ENCODE peak calls at places on chromosomes 12 and 14, in four cellular contexts. Q is HepG2, U is SK-N-SH, B is HCT116. M is an unnamed sample. For H3K4me1, the result is how much of the 10 kb centered on the place peaks cover.

GRCh38 chr12:103503546-103504480 is 8.0 kb upstream of the C12orf42 start:
- DNase-seq in Q (peak), U (peak), B (peak), M (peak)

GRCh38 chr14:68655961-68656360 is 136.9 kb downstream of the ZFP36L1 start:
- DNase-seq in Q (peak), U (peak), B (peak), M (no peak)

GRCh38 chr12:114770323-114770722 is 86.3 kb upstream of the TBX3 start:
- DNase-seq in Q (peak), U (no peak), B (no peak), M (no peak)

GRCh38 chr12:121791671-121792496 is 1.6 kb downstream of the RHOF start:
- DNase-seq in Q (peak), U (no peak), B (no peak), M (no peak)

GRCh38 chr12:110906088-110906487 is 14.3 kb downstream of the MYL2 start:
- DNase-seq in Q (no peak), U (no peak), B (no peak), M (no peak)

GRCh38 chr12:122990561-122990960 is 10.1 kb downstream of the ARL6IP4 start:
- DNase-seq in Q (no peak), U (no peak), B (no peak), M (no peak)

GRCh38 chr14:57656853-57657252 is 163.2 kb upstream of the CCDC198 start:
- DNase-seq in Q (no peak), U (no peak), B (no peak), M (no peak)

GRCh38 chr12:98371419-98371818 is 144.0 kb upstream of the TMPO start:
- DNase-seq in Q (no peak), U (no peak), B (no peak), M (no peak)

GRCh38 chr12:11695321-11695720 is 45.8 kb downstream of the ETV6 start:
- DNase-seq in Q (no peak), U (no peak), B (no peak), M (no peak)

GRCh38 chr12:6295187-6295811 is 15.2 kb upstream of the PLEKHG6 start:
- DNase-seq in Q (peak), U (peak), B (peak), M (peak)
- TF ChIP-seq YY1 in Q (no peak), U (no peak), B (no peak), M (no peak)

DNA sequence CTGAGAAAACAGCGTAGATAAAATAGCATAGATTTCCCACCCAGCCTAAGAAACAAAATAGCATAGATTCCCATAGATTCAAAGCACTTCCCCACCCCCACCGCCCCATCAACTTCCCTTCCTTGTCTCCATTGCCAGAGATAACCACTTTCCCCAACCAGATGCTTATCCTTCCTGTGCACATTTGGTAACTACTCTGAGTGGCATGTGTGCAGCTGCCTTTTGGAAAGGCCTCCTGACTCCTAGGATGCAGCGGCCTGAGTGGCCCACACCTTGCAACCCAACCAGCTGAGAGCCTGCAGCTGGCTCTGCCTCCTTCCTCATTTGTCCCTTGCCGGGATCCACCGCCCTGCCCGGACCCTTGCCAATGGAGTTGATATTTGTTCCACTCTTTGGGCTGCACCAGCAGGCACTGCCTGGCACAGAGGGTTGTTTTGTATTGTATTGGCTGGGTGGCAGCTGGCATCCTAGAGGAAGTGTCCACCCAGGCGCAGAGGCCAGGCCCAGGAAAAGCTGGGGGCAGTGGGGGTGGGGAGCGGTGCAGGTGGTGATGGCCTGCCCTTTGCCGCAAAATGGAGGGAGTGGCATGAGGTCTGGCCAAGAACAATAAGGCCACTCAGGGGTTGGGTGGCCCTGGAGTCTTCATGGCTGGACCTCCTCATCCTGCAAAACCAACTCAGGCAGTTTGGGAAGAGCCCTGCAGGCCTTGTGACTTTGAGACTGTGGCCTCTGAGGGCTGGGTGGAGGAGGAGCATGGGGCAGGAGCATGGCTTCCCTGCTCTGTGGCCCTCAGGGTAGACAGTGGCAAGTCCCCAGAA is 4.9 kb downstream of the SLC48A1 start:
- DNase-seq in Q (no peak), U (peak), B (no peak), M (no peak)
- H3K4me1 ChIP-seq in Q (under half), U (under half), B (under half), M (under half)

GRCh38 chr12:119178544-119179334 is at the start of gene HSPB8:
- DNase-seq in Q (peak), U (peak), B (peak), M (peak)
- TF ChIP-seq YY1 in Q (no peak), U (no peak), B (no peak), M (no peak)

DNA sequence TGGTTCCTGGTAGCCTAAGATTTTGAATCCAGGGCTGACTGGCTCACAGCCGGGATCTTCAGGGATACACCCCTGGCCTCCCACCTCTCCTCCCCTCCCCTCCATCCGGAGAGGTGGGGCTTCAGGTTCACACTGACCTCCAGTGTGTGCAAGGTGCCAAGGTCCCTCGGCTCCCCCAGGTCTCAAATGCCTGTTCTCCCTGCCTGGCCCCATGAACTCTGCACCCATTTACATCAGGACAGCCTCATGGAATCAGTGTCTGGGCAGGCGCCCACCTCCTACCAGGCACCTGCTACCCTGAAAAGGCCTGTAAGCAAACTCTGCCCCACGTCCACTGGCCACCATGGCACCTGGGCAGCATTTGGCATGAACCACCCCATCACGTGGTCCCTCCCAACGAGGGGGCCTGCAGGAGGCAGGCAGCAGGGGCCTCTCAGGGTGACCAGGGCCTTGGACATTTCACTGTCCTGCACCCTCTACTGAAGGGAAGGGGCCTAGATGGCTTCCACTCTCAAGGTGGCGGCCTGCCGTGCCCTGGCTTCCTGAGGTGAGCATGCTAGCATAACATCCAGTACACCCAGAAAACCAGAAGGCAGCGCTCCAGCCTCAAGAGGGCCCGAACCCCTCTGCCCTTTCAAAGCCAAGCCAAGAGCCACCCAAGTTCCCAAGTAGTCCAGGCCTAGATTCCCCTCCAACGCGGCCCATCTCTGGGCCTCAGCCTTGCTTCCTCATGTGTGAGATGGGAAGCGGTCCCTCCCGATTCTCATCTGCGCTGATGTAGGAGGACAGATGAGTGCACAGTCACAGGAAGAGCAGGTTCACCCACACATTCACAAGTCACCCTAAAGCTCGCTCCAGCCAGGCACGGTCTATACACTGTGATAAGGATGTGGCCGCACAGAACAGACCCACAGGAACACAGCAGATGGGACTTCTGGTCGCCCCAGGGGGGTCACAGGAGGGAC is 37.3 kb downstream of the CCDC85C start:
- DNase-seq in Q (peak), U (no peak), B (no peak), M (no peak)
- H3K4me1 ChIP-seq in Q (half or more), U (half or more), B (under half), M (under half)

GRCh38 chr12:16504200-16504599 is 101.8 kb downstream of the LMO3 start:
- DNase-seq in Q (no peak), U (no peak), B (no peak), M (no peak)

GRCh38 chr12:16495196-16495595 is 110.8 kb downstream of the LMO3 start:
- DNase-seq in Q (no peak), U (no peak), B (no peak), M (no peak)

GRCh38 chr12:16499617-16500016 is 106.3 kb downstream of the LMO3 start:
- DNase-seq in Q (no peak), U (no peak), B (no peak), M (no peak)
- TF ChIP-seq YY1 in Q (no peak), U (no peak), B (no peak), M (no peak)

DNA sequence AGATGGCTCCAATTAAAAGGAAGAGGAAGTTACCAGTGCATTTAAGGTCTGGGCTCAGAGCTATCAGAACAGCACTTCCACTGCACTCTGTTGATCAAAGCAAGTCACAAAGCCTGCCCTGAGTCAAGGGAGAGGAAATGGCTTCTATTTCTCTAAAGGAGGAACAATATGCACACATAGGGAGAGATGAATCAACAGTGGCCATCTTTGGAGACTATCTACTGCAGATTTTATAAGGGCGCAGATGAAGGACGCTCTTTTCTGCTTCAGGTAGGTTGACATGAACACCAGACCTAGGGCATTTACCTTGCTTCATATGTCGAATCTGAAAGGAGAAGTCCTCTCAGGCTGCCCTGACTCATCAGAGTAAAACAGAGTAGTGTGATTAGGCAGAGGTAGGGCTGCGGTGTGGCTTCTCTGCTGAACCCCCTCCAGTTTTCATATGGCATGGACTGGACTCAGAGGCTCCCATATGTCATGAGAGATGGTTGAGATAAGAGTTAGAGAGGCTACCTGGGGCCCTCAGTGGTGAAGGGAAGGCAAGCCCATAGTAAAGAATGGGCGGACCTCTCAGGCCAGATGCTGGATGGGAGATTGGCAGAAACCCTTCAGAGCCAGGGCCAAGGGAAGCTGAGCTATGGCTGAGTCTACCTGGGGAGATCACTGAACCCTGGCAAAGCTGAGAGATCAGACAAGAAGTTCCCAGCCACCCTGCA is 84.4 kb downstream of the ARF6 start:
- DNase-seq in Q (no peak), U (no peak), B (no peak), M (no peak)
- H3K4me1 ChIP-seq in Q (half or more), U (under half), B (under half), M (under half)

GRCh38 chr12:77830502-77830901 is at the start of gene NAV3:
- DNase-seq in Q (no peak), U (no peak), B (no peak), M (no peak)
- TF ChIP-seq YY1 in Q (no peak), U (no peak), B (no peak), M (no peak)

DNA sequence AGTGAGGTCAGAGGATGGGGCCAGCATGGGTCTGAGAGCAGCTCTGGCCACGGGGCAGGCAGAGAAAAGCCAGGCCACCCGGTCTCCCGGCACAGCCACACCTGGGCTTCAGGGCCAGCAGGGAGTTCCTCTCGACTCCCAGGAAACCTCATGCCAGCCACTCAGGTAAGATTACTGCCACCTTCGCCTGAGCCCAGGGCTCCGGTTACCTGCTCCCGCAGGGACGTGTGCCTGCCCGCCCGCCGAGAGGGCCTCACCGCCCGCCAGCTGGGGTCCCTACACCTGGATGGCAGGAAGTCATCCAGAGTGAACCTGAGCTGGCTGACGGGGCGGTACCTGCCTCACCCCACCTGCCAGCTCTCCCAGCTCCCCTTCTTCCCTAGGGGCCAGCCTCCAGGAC is 7.3 kb downstream of the JAG2 start:
- DNase-seq in Q (no peak), U (no peak), B (no peak), M (no peak)
- H3K4me1 ChIP-seq in Q (under half), U (under half), B (under half), M (under half)

DNA sequence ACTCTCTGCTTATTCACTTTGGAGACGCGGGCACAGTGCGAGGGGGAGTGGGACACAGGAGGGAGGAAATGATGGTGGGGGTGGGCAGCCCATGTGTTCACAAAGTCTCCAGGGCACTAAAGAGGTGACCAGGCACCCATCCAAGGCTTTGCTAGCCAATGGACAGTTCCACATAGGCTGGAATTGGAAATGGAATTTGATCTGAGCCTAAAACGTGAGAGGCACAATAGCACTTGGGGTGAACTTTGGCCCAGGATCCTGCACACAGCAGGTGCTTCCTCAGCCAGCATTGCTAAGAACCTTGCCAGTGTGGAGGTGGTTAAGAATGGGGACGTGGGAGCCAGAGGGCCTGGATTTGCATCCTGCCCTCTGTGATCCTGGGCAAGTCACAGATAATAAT is 193.8 kb downstream of the CHST11 start:
- DNase-seq in Q (no peak), U (no peak), B (no peak), M (no peak)
- TF ChIP-seq YY1 in Q (no peak), U (no peak), B (no peak), M (no peak)

GRCh38 chr14:89243765-89244164 is 173.3 kb downstream of the FOXN3 start:
- DNase-seq in Q (no peak), U (no peak), B (no peak), M (no peak)
- H3K4me1 ChIP-seq in Q (under half), U (under half), B (under half), M (under half)